ENCODE peak calls at places on chromosome 9, in nine cellular contexts. L, C, G, K, Z, O, H, X and R are unnamed samples.

GRCh38 chr9:111148994-111149759 is 110.9 kb upstream of the LPAR1 start:
- DNase-seq in L (peak), C (peak), G (no peak), K (no peak), Z (no peak), O (no peak), H (no peak), X (peak), R (peak)

GRCh38 chr9:74001382-74001781 is 495.8 kb upstream of the RORB start:
- DNase-seq in L (peak), C (no peak), G (no peak), K (no peak), Z (peak), O (no peak), H (no peak), X (no peak), R (no peak)

GRCh38 chr9:76297721-76298239 is 96.4 kb downstream of the RFK start:
- DNase-seq in L (no peak), C (peak), G (no peak), K (no peak), Z (peak), O (peak), H (no peak), X (peak), R (peak)

GRCh38 chr9:34588671-34589370 is 703 bp downstream of the CNTFR start:
- DNase-seq in L (no peak), C (no peak), G (no peak), K (no peak), Z (no peak), O (no peak), H (no peak), X (no peak), R (no peak)

GRCh38 chr9:115730845-115731244 is 422.7 kb upstream of the PAPPA start:
- DNase-seq in L (no peak), C (no peak), G (no peak), K (no peak), Z (no peak), O (peak), H (no peak), X (no peak), R (peak)

GRCh38 chr9:17669206-17669605 is 90.3 kb downstream of the SH3GL2 start:
- DNase-seq in L (no peak), C (no peak), G (no peak), K (no peak), Z (no peak), O (no peak), H (no peak), X (no peak), R (no peak)

GRCh38 chr9:87020169-87020935 is 73.0 kb upstream of the GAS1 start:
- DNase-seq in L (no peak), C (no peak), G (no peak), K (no peak), Z (no peak), O (no peak), H (no peak), X (no peak), R (no peak)

GRCh38 chr9:127776195-127776918 is 2.1 kb downstream of the SH2D3C start:
- DNase-seq in L (no peak), C (no peak), G (peak), K (no peak), Z (no peak), O (no peak), H (peak), X (no peak), R (no peak)

GRCh38 chr9:117073539-117074336 is 341.1 kb downstream of the ASTN2 start:
- DNase-seq in L (peak), C (no peak), G (no peak), K (no peak), Z (no peak), O (no peak), H (no peak), X (no peak), R (peak)

GRCh38 chr9:124769451-124770358 is 1.4 kb downstream of the NR6A1 start:
- DNase-seq in L (no peak), C (no peak), G (peak), K (no peak), Z (no peak), O (no peak), H (peak), X (no peak), R (no peak)

GRCh38 chr9:37936965-37937364 is 33.0 kb upstream of the SLC25A51 start:
- DNase-seq in L (peak), C (no peak), G (no peak), K (no peak), Z (peak), O (peak), H (no peak), X (no peak), R (peak)

GRCh38 chr9:124442826-124443225 is 7.4 kb upstream of the ADGRD2 start:
- DNase-seq in L (no peak), C (no peak), G (no peak), K (no peak), Z (no peak), O (no peak), H (peak), X (no peak), R (no peak)

GRCh38 chr9:34179528-34180138 is 790 bp downstream of the UBAP1 start:
- DNase-seq in L (peak), C (no peak), G (peak), K (peak), Z (peak), O (peak), H (no peak), X (no peak), R (peak)

GRCh38 chr9:7366121-7366520 is 433.5 kb downstream of the DMAC1 start:
- DNase-seq in L (no peak), C (no peak), G (no peak), K (no peak), Z (peak), O (peak), H (no peak), X (no peak), R (no peak)

GRCh38 chr9:121750715-121751623 is 99.5 kb downstream of the DAB2IP start:
- DNase-seq in L (no peak), C (no peak), G (no peak), K (peak), Z (no peak), O (no peak), H (no peak), X (no peak), R (no peak)

GRCh38 chr9:18360005-18360404 is 113.9 kb upstream of the ADAMTSL1 start:
- DNase-seq in L (no peak), C (no peak), G (no peak), K (no peak), Z (no peak), O (no peak), H (no peak), X (no peak), R (no peak)

GRCh38 chr9:108272350-108272899 is 583.4 kb downstream of the ACTL7B start:
- DNase-seq in L (peak), C (peak), G (peak), K (peak), Z (peak), O (peak), H (peak), X (no peak), R (peak)
- TF ChIP-seq CTCF in L (peak), C (peak), G (peak), K (peak), Z (peak), O (peak), H (peak), X (no peak), R (peak)

GRCh38 chr9:134066923-134067851 is 639 bp downstream of the BRD3 start:
- DNase-seq in L (peak), C (no peak), G (peak), K (peak), Z (peak), O (peak), H (peak), X (no peak), R (peak)

GRCh38 chr9:134068742-134069535 is 1.1 kb upstream of the BRD3 start:
- DNase-seq in L (no peak), C (no peak), G (peak), K (peak), Z (no peak), O (peak), H (peak), X (no peak), R (peak)

GRCh38 chr9:134066546-134066922 is 1.3 kb downstream of the BRD3 start:
- DNase-seq in L (no peak), C (no peak), G (peak), K (peak), Z (no peak), O (peak), H (no peak), X (no peak), R (peak)

GRCh38 chr9:134069536-134070399 is 1.9 kb upstream of the BRD3 start:
- DNase-seq in L (no peak), C (no peak), G (peak), K (peak), Z (no peak), O (no peak), H (no peak), X (no peak), R (no peak)

GRCh38 chr9:134067904-134068741 is at the start of gene BRD3:
- DNase-seq in L (peak), C (peak), G (peak), K (peak), Z (peak), O (peak), H (peak), X (peak), R (peak)
- H3K4me3 ChIP-seq in L (peak), C (peak), G (peak), K (peak), Z (peak), O (peak), H (peak), X (peak), R (peak)

DNA sequence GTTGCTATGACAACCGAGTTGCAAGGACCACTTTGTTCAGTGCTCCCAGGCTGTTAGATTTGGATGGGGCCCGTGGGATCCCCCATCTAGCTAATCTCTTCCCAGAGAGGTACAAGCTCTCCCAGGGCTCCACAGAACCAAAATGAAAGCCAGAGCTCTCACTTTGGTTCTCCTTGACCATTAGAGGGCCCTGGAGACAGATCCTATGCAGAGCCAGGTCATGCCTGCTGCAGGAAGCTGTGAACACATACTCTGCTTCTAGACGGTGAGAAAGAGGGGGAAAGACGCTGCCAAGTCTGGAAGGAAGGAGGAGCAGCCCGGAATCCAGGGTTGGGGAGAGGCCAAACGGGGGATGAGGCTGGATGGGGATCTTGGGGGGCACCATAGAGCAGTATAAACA is 224.5 kb downstream of the GABBR2 start:
- DNase-seq in L (no peak), C (no peak), G (no peak), K (no peak), Z (peak), O (peak), H (no peak), X (no peak), R (peak)
- TF ChIP-seq CTCF in L (no peak), C (no peak), G (no peak), K (no peak), Z (peak), O (peak), H (no peak), X (no peak), R (peak)

DNA sequence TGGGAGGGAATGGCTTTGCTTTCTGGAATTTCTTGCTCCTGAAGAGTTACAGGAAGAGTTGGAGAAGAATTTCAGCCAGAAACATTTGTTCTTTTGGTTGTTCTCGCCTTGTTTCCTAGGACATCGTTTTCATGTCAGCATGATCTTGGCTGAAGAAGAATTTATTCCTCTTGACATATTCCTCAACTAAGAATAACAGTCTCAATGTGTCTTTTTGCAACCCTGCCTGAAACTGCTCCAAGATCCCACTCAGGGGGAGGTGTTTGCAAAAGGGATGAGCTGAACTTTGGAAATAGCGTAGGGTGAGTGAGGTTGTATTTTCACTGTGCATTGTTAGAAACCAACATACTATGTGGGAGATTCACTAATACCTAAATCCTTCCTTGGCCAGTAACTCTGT is 26.1 kb downstream of the MAMDC2 start:
- DNase-seq in L (no peak), C (peak), G (no peak), K (no peak), Z (no peak), O (no peak), H (no peak), X (peak), R (no peak)
- H3K4me3 ChIP-seq in L (no peak), C (no peak), G (no peak), K (no peak), Z (no peak), O (no peak), H (no peak), X (no peak), R (no peak)